ENCODE peak calls at places on chromosome 9, in five cellular contexts. O, K, M, U and Y are unnamed samples.

GRCh38 chr9:105053209-105053652 is 125.3 kb upstream of the ABCA1 start:
- DNase-seq in O (no peak), K (no peak), M (no peak), U (peak; percentile 15), Y (no peak)

GRCh38 chr9:121235512-121235911 is 32.5 kb upstream of the GSN start:
- DNase-seq in O (no peak), K (no peak), M (no peak), U (no peak), Y (no peak)

GRCh38 chr9:130689937-130690700 is 3.5 kb upstream of the EXOSC2 start:
- DNase-seq in O (no peak), K (peak; percentile 97), M (no peak), U (peak; percentile 53), Y (peak; percentile 73)

GRCh38 chr9:136858844-136859757 is 7.0 kb downstream of the MAMDC4 start:
- DNase-seq in O (no peak), K (no peak), M (peak; percentile 46), U (no peak), Y (no peak)

GRCh38 chr9:6243746-6244145 is 28.1 kb downstream of the IL33 start:
- DNase-seq in O (no peak), K (no peak), M (no peak), U (peak; percentile 48), Y (no peak)

GRCh38 chr9:99000480-99001395 is 57.0 kb downstream of the COL15A1 start:
- DNase-seq in O (no peak), K (peak; percentile 17), M (no peak), U (peak; percentile 23), Y (peak; percentile 49)

GRCh38 chr9:131503626-131504465 is 1.1 kb downstream of the POMT1 start:
- DNase-seq in O (no peak), K (peak; percentile 32), M (peak; percentile 63), U (no peak), Y (peak; percentile 38)

GRCh38 chr9:137095664-137096517 is 9.1 kb downstream of the MAN1B1 start:
- DNase-seq in O (no peak), K (no peak), M (no peak), U (peak; percentile 61), Y (no peak)

GRCh38 chr9:19643875-19644274 is 145.0 kb downstream of the SLC24A2 start:
- DNase-seq in O (no peak), K (no peak), M (no peak), U (no peak), Y (no peak)

GRCh38 chr9:81849631-81850259 is 78.5 kb upstream of the SPATA31D4 start:
- DNase-seq in O (no peak), K (no peak), M (no peak), U (no peak), Y (no peak)

GRCh38 chr9:79660615-79661014 is 88.8 kb downstream of the TLE4 start:
- DNase-seq in O (no peak), K (no peak), M (no peak), U (no peak), Y (no peak)

GRCh38 chr9:751137-752051 is 90.1 kb upstream of the DMRT1 start:
- DNase-seq in O (no peak), K (no peak), M (no peak), U (no peak), Y (no peak)

GRCh38 chr9:113705938-113706519 is 170.1 kb upstream of the ZNF618 start:
- DNase-seq in O (peak; percentile 43), K (peak; percentile 85), M (no peak), U (no peak), Y (no peak)

GRCh38 chr9:138098116-138098907 is 220.7 kb downstream of the CACNA1B start:
- DNase-seq in O (no peak), K (no peak), M (no peak), U (no peak), Y (no peak)
- TF ChIP-seq SUZ12 in O (no peak), K (no peak), M (no peak), U (no peak), Y (no peak)

GRCh38 chr9:93126825-93127368 is 7.2 kb downstream of the NINJ1 start:
- DNase-seq in O (no peak), K (peak; percentile 88), M (no peak), U (no peak), Y (no peak)

GRCh38 chr9:93128011-93128714 is 5.9 kb downstream of the NINJ1 start:
- DNase-seq in O (no peak), K (no peak), M (no peak), U (no peak), Y (no peak)

GRCh38 chr9:93128715-93129224 is 5.3 kb downstream of the NINJ1 start:
- DNase-seq in O (no peak), K (no peak), M (no peak), U (no peak), Y (no peak)

GRCh38 chr9:93126151-93126781 is 7.8 kb downstream of the NINJ1 start:
- DNase-seq in O (no peak), K (no peak), M (no peak), U (no peak), Y (no peak)

GRCh38 chr9:93127395-93127911 is 6.6 kb downstream of the NINJ1 start:
- DNase-seq in O (no peak), K (no peak), M (no peak), U (no peak), Y (no peak)
- TF ChIP-seq SUZ12 in O (no peak), K (no peak), M (no peak), U (no peak), Y (no peak)

GRCh38 chr9:127954831-127955293 is 17.2 kb upstream of the DPM2 start:
- DNase-seq in O (no peak), K (no peak), M (no peak), U (no peak), Y (no peak)
- TF ChIP-seq SUZ12 in O (no peak), K (no peak), M (no peak), U (no peak), Y (no peak)

GRCh38 chr9:135516132-135516860 is 4.9 kb upstream of the LCN1 start:
- DNase-seq in O (no peak), K (no peak), M (no peak), U (no peak), Y (no peak)

GRCh38 chr9:135515083-135515511 is 6.1 kb upstream of the LCN1 start:
- DNase-seq in O (no peak), K (no peak), M (no peak), U (no peak), Y (no peak)

GRCh38 chr9:135514342-135515082 is 6.7 kb upstream of the LCN1 start:
- DNase-seq in O (no peak), K (no peak), M (no peak), U (no peak), Y (no peak)

GRCh38 chr9:135517407-135517822 is 3.8 kb upstream of the LCN1 start:
- DNase-seq in O (no peak), K (no peak), M (peak; percentile 33), U (no peak), Y (no peak)

GRCh38 chr9:135515541-135515951 is 5.7 kb upstream of the LCN1 start:
- DNase-seq in O (no peak), K (no peak), M (no peak), U (no peak), Y (no peak)
- TF ChIP-seq SUZ12 in O (no peak), K (no peak), M (no peak), U (no peak), Y (no peak)

GRCh38 chr9:91842358-91842757 is 107.7 kb downstream of the ROR2 start:
- DNase-seq in O (no peak), K (no peak), M (no peak), U (no peak), Y (no peak)
- TF ChIP-seq SUZ12 in O (no peak), K (no peak), M (no peak), U (no peak), Y (no peak)

GRCh38 chr9:70101265-70101664 is 57.6 kb downstream of the MAMDC2 start:
- DNase-seq in O (no peak), K (no peak), M (no peak), U (no peak), Y (no peak)
- TF ChIP-seq SUZ12 in O (no peak), K (no peak), M (no peak), U (no peak), Y (no peak)